ENCODE peak calls at places on chromosome 9, in ten cellular contexts. P, B, Q, N, O, E, K, L, M and V are unnamed samples.
A peak's percentile ranks its signal among the peaks of the same experiment; 100 is the strongest.

GRCh38 chr9:109319631-109320233 is 1.1 kb downstream of the EPB41L4B start:
- DNase-seq in P (peak; percentile 46), B (no peak), Q (no peak), N (no peak), O (no peak), E (no peak), K (peak; percentile 19), L (no peak), M (no peak), V (no peak)

GRCh38 chr9:132997591-132997990 is 19.1 kb downstream of the GFI1B start:
- DNase-seq in P (no peak), B (no peak), Q (no peak), N (no peak), O (peak; percentile 53), E (no peak), K (no peak), L (no peak), M (no peak), V (no peak)

GRCh38 chr9:14846871-14847311 is 63.3 kb downstream of the FREM1 start:
- DNase-seq in P (peak; percentile 56), B (peak; percentile 45), Q (no peak), N (no peak), O (peak; percentile 43), E (peak; percentile 50), K (peak; percentile 77), L (peak; percentile 1), M (peak; percentile 27), V (peak; percentile 45)

GRCh38 chr9:136564379-136564988 is 18.6 kb upstream of the NOTCH1 start:
- DNase-seq in P (no peak), B (no peak), Q (peak; percentile 21), N (no peak), O (peak; percentile 90), E (no peak), K (no peak), L (no peak), M (no peak), V (no peak)

GRCh38 chr9:94014066-94014654 is 59.0 kb upstream of the BARX1 start:
- DNase-seq in P (peak; percentile 51), B (no peak), Q (peak; percentile 16), N (no peak), O (peak; percentile 63), E (no peak), K (no peak), L (no peak), M (no peak), V (no peak)

GRCh38 chr9:33661186-33661585 is 134.2 kb upstream of the PRSS3 start:
- DNase-seq in P (no peak), B (no peak), Q (no peak), N (no peak), O (peak; percentile 17), E (no peak), K (no peak), L (no peak), M (no peak), V (no peak)

GRCh38 chr9:14303526-14303925 is 10.4 kb downstream of the NFIB start:
- DNase-seq in P (no peak), B (no peak), Q (peak; percentile 92), N (peak; percentile 91), O (no peak), E (no peak), K (no peak), L (peak; percentile 93), M (no peak), V (no peak)

GRCh38 chr9:75935606-75936005 is 45.1 kb downstream of the PCSK5 start:
- DNase-seq in P (no peak), B (no peak), Q (no peak), N (no peak), O (no peak), E (no peak), K (no peak), L (no peak), M (no peak), V (no peak)

GRCh38 chr9:16175461-16175860 is 622.6 kb downstream of the CCDC171 start:
- DNase-seq in P (no peak), B (no peak), Q (no peak), N (no peak), O (peak; percentile 34), E (no peak), K (no peak), L (no peak), M (no peak), V (no peak)

GRCh38 chr9:71285191-71285656 is 163.8 kb upstream of the TRPM3 start:
- DNase-seq in P (peak; percentile 44), B (peak; percentile 10), Q (peak; percentile 83), N (peak; percentile 70), O (peak; percentile 69), E (peak; percentile 54), K (peak; percentile 58), L (peak; percentile 66), M (no peak), V (peak; percentile 41)

GRCh38 chr9:70263421-70263820 is 4.6 kb downstream of the SMC5 start:
- DNase-seq in P (no peak), B (no peak), Q (no peak), N (no peak), O (peak; percentile 36), E (no peak), K (no peak), L (no peak), M (no peak), V (no peak)

GRCh38 chr9:36728651-36729520 is 156.2 kb downstream of the MELK start:
- DNase-seq in P (peak; percentile 81), B (peak; percentile 59), Q (peak; percentile 49), N (peak; percentile 50), O (peak; percentile 65), E (no peak), K (peak; percentile 83), L (peak; percentile 35), M (peak; percentile 58), V (peak; percentile 50)

GRCh38 chr9:77945798-77946197 is 85.8 kb downstream of the GNAQ start:
- DNase-seq in P (no peak), B (no peak), Q (no peak), N (no peak), O (no peak), E (no peak), K (no peak), L (no peak), M (no peak), V (no peak)

GRCh38 chr9:92064711-92065110 is 50.5 kb downstream of the SPTLC1 start:
- DNase-seq in P (no peak), B (no peak), Q (no peak), N (no peak), O (peak; percentile 45), E (no peak), K (no peak), L (no peak), M (no peak), V (no peak)

GRCh38 chr9:19922476-19923118 is 133.8 kb upstream of the SLC24A2 start:
- DNase-seq in P (peak; percentile 89), B (no peak), Q (peak; percentile 84), N (peak; percentile 26), O (peak; percentile 71), E (peak; percentile 69), K (no peak), L (peak; percentile 73), M (no peak), V (no peak)

GRCh38 chr9:2286306-2286705 is 271.2 kb downstream of the SMARCA2 start:
- DNase-seq in P (no peak), B (no peak), Q (no peak), N (no peak), O (no peak), E (no peak), K (no peak), L (no peak), M (no peak), V (no peak)

GRCh38 chr9:101397746-101398334 is 578 bp downstream of the MRPL50 start:
- DNase-seq in P (peak; percentile 35), B (no peak), Q (no peak), N (no peak), O (peak; percentile 22), E (no peak), K (no peak), L (no peak), M (no peak), V (peak; percentile 19)

GRCh38 chr9:8419871-8420270 is 620.3 kb upstream of the DMAC1 start:
- DNase-seq in P (no peak), B (no peak), Q (no peak), N (no peak), O (peak; percentile 67), E (no peak), K (no peak), L (no peak), M (no peak), V (no peak)

GRCh38 chr9:120650352-120650751 is 63.9 kb downstream of the MEGF9 start:
- DNase-seq in P (no peak), B (no peak), Q (no peak), N (no peak), O (peak; percentile 38), E (no peak), K (no peak), L (no peak), M (no peak), V (no peak)

GRCh38 chr9:107675476-107676264 is 186.1 kb upstream of the KLF4 start:
- DNase-seq in P (no peak), B (no peak), Q (no peak), N (no peak), O (no peak), E (no peak), K (no peak), L (no peak), M (no peak), V (no peak)

GRCh38 chr9:116952434-116952805 is 265.3 kb downstream of the TRIM32 start:
- DNase-seq in P (no peak), B (no peak), Q (no peak), N (no peak), O (no peak), E (no peak), K (no peak), L (no peak), M (no peak), V (no peak)

GRCh38 chr9:72751541-72751940 is 201.3 kb downstream of the ALDH1A1 start:
- DNase-seq in P (no peak), B (no peak), Q (no peak), N (no peak), O (no peak), E (no peak), K (no peak), L (no peak), M (no peak), V (no peak)

GRCh38 chr9:87880683-87881082 is 2.0 kb upstream of the SPATA31E1 start:
- DNase-seq in P (no peak), B (no peak), Q (no peak), N (no peak), O (no peak), E (no peak), K (no peak), L (no peak), M (no peak), V (no peak)

GRCh38 chr9:134482226-134482625 is 156.0 kb downstream of the RXRA start:
- DNase-seq in P (no peak), B (no peak), Q (no peak), N (no peak), O (no peak), E (no peak), K (no peak), L (no peak), M (no peak), V (no peak)

GRCh38 chr9:121638399-121638798 is 13.0 kb upstream of the DAB2IP start:
- DNase-seq in P (no peak), B (no peak), Q (no peak), N (no peak), O (no peak), E (no peak), K (no peak), L (no peak), M (no peak), V (no peak)

GRCh38 chr9:116365056-116365471 is 211.5 kb downstream of the PAPPA start:
- DNase-seq in P (peak; percentile 59), B (no peak), Q (peak; percentile 25), N (no peak), O (peak; percentile 72), E (no peak), K (no peak), L (peak; percentile 19), M (no peak), V (no peak)

GRCh38 chr9:132546148-132547051 is 36.0 kb upstream of the BARHL1 start:
- DNase-seq in P (peak; percentile 83), B (no peak), Q (peak; percentile 9), N (no peak), O (peak; percentile 24), E (peak; percentile 23), K (no peak), L (no peak), M (no peak), V (peak; percentile 16)

GRCh38 chr9:134778156-134778555 is 102.5 kb upstream of the FCN2 start:
- DNase-seq in P (no peak), B (no peak), Q (no peak), N (no peak), O (no peak), E (no peak), K (no peak), L (no peak), M (no peak), V (no peak)